ENCODE peak calls at places on chromosome 16, in ten cellular contexts. One of them, this sample, is unnamed. For H3K4me1, the result is how much of the 10 kb centered on the place peaks cover.

GRCh38 chr16:15811416-15811777 is 45.4 kb downstream of the MYH11 start:
- DNase-seq in thyroid gland: no peak
- DNase-seq in adrenal gland: no peak
- DNase-seq in right lobe of liver: no peak
- DNase-seq in uterus: no peak
- DNase-seq in transverse colon: no peak
- DNase-seq in IMR-90: no peak
- DNase-seq in HepG2: no peak
- DNase-seq in stomach: no peak
- DNase-seq in A549: no peak
- DNase-seq in this sample: no peak

GRCh38 chr16:57807968-57808528 is 5.8 kb upstream of the KIFC3 start:
- DNase-seq in stomach: peak
- DNase-seq in right lobe of liver: peak
- DNase-seq in transverse colon: peak
- DNase-seq in IMR-90: peak
- DNase-seq in adrenal gland: peak
- DNase-seq in A549: peak
- DNase-seq in thyroid gland: peak
- DNase-seq in HepG2: peak
- DNase-seq in uterus: peak
- DNase-seq in this sample: peak

GRCh38 chr16:53224932-53225533 is 170.2 kb downstream of the CHD9 start:
- DNase-seq in thyroid gland: no peak
- DNase-seq in adrenal gland: no peak
- DNase-seq in A549: no peak
- DNase-seq in transverse colon: no peak
- DNase-seq in stomach: no peak
- DNase-seq in HepG2: no peak
- DNase-seq in IMR-90: peak
- DNase-seq in uterus: no peak
- DNase-seq in right lobe of liver: no peak
- DNase-seq in this sample: no peak

GRCh38 chr16:82329070-82329469 is 159.0 kb upstream of the MPHOSPH6 start:
- DNase-seq in thyroid gland: no peak
- DNase-seq in adrenal gland: no peak
- DNase-seq in A549: no peak
- DNase-seq in HepG2: no peak
- DNase-seq in IMR-90: no peak
- DNase-seq in right lobe of liver: no peak
- DNase-seq in stomach: no peak
- DNase-seq in uterus: no peak
- DNase-seq in transverse colon: no peak
- DNase-seq in this sample: peak

GRCh38 chr16:31265329-31266245 is 5.8 kb downstream of the ITGAM start:
- DNase-seq in thyroid gland: no peak
- DNase-seq in transverse colon: no peak
- DNase-seq in right lobe of liver: peak
- DNase-seq in uterus: no peak
- DNase-seq in adrenal gland: no peak
- DNase-seq in HepG2: no peak
- DNase-seq in stomach: peak
- DNase-seq in A549: peak
- DNase-seq in IMR-90: peak
- DNase-seq in this sample: no peak

GRCh38 chr16:87125206-87126155 is 191.7 kb downstream of the C16orf95 start:
- DNase-seq in transverse colon: no peak
- DNase-seq in adrenal gland: peak
- DNase-seq in IMR-90: no peak
- DNase-seq in uterus: no peak
- DNase-seq in right lobe of liver: no peak
- DNase-seq in thyroid gland: no peak
- DNase-seq in stomach: no peak
- DNase-seq in A549: no peak
- DNase-seq in HepG2: no peak
- DNase-seq in this sample: no peak

GRCh38 chr16:69382421-69382820 is 3.4 kb downstream of the TERF2 start:
- DNase-seq in right lobe of liver: no peak
- DNase-seq in uterus: no peak
- DNase-seq in adrenal gland: no peak
- DNase-seq in HepG2: no peak
- DNase-seq in A549: no peak
- DNase-seq in transverse colon: no peak
- DNase-seq in thyroid gland: no peak
- DNase-seq in stomach: no peak
- DNase-seq in IMR-90: peak
- DNase-seq in this sample: no peak

GRCh38 chr16:79076039-79076767 is 524.3 kb downstream of the MAF start:
- DNase-seq in uterus: no peak
- DNase-seq in transverse colon: no peak
- DNase-seq in stomach: no peak
- DNase-seq in adrenal gland: no peak
- DNase-seq in IMR-90: no peak
- DNase-seq in thyroid gland: no peak
- DNase-seq in A549: no peak
- DNase-seq in right lobe of liver: no peak
- DNase-seq in HepG2: no peak
- DNase-seq in this sample: no peak

DNA sequence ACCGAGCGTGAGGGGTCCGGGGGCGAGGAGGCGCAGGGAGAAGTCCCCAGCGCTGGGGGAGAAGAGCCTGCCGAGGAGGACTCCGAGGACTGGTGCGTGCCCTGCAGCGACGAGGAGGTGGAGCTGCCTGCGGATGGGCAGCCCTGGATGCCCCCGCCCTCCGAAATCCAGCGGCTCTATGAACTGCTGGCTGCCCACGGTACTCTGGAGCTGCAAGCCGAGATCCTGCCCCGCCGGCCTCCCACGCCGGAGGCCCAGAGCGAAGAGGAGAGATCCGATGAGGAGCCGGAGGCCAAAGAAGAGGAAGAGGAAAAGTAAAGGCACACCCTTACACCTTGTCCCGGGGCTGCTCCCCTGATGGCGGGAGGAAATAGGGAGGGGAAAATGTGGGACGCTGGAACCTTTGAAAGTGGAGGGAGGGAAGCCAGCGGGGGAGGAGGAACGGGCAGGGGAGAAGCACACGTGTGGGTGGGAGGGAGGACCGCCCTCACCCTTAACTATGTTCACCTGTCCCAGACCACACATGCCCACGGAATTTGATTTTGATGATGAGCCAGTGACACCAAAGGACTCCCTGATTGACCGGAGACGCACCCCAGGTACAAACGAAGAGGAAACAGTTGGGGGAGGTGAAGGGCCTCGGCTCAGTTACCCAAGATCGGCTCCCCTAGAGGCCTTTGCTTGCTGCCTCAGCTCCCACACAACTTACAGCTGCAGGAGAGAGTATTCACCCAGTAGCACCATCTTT is 916 bp downstream of the PAGR1 start:
- DNase-seq in A549: peak
- DNase-seq in HepG2: peak
- DNase-seq in IMR-90: peak
- DNase-seq in transverse colon: peak
- DNase-seq in right lobe of liver: peak
- DNase-seq in thyroid gland: peak
- DNase-seq in uterus: peak
- DNase-seq in adrenal gland: peak
- DNase-seq in stomach: peak
- DNase-seq in this sample: peak
- TF ChIP-seq POLR2A in A549: peak
- TF ChIP-seq POLR2A in HepG2: no peak
- TF ChIP-seq POLR2A in IMR-90: no peak
- TF ChIP-seq POLR2A in transverse colon: no peak
- TF ChIP-seq POLR2A in right lobe of liver: no peak
- TF ChIP-seq POLR2A in thyroid gland: no peak
- TF ChIP-seq POLR2A in uterus: no peak
- TF ChIP-seq POLR2A in adrenal gland: no peak
- TF ChIP-seq POLR2A in stomach: no peak
- TF ChIP-seq POLR2A in this sample: peak

GRCh38 chr16:70749006-70749678 is 51.8 kb downstream of the VAC14 start:
- DNase-seq in HepG2: no peak
- DNase-seq in right lobe of liver: peak
- DNase-seq in uterus: no peak
- DNase-seq in thyroid gland: peak
- DNase-seq in stomach: peak
- DNase-seq in IMR-90: no peak
- DNase-seq in adrenal gland: no peak
- DNase-seq in transverse colon: peak
- DNase-seq in A549: no peak
- DNase-seq in this sample: peak

GRCh38 chr16:70745536-70746025 is 55.4 kb downstream of the VAC14 start:
- DNase-seq in right lobe of liver: peak
- DNase-seq in stomach: no peak
- DNase-seq in adrenal gland: no peak
- DNase-seq in transverse colon: no peak
- DNase-seq in thyroid gland: no peak
- DNase-seq in A549: no peak
- DNase-seq in IMR-90: no peak
- DNase-seq in HepG2: no peak
- DNase-seq in uterus: no peak
- DNase-seq in this sample: no peak

GRCh38 chr16:70746040-70746707 is 54.8 kb downstream of the VAC14 start:
- DNase-seq in right lobe of liver: peak
- DNase-seq in stomach: peak
- DNase-seq in HepG2: peak
- DNase-seq in IMR-90: peak
- DNase-seq in thyroid gland: peak
- DNase-seq in adrenal gland: peak
- DNase-seq in transverse colon: peak
- DNase-seq in uterus: peak
- DNase-seq in A549: peak
- DNase-seq in this sample: peak

GRCh38 chr16:70747703-70748631 is 53.0 kb downstream of the VAC14 start:
- DNase-seq in uterus: no peak
- DNase-seq in A549: no peak
- DNase-seq in thyroid gland: peak
- DNase-seq in right lobe of liver: peak
- DNase-seq in HepG2: no peak
- DNase-seq in IMR-90: peak
- DNase-seq in stomach: no peak
- DNase-seq in adrenal gland: no peak
- DNase-seq in transverse colon: no peak
- DNase-seq in this sample: no peak

DNA sequence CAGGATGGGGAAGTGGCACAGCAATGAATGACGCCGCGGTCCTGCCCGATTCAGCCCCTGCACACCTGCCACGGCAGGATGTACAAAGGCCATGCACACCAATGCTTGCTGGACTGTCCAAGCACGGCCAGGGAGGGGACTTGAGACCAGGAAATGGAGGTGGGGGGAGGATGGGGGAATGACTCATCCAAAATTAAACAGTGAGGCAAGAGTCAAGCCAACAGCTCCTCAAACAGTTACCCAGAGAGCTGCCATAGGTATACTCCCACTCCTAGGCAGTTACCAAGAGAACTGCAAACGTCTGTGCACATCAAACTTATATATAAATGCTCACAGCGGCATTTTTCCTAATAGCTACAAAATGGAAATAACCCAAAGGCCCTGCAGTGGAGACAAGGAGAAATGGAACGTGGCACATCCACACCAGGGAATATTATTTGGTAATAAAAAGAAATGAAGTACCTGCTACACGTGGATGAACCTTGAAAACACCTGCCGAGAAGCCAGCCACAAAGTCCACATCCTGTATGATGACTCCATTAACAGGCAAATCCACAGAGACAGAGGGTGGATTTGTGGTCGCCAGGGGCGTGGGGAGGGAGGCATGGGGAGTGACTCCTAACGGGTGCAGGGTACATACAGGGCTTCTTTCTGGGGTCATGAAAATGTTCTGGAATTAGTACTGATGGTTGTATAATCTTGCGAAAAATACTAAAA is 54.1 kb downstream of the VAC14 start:
- DNase-seq in A549: peak
- DNase-seq in IMR-90: peak
- DNase-seq in HepG2: peak
- DNase-seq in adrenal gland: peak
- DNase-seq in thyroid gland: peak
- DNase-seq in stomach: peak
- DNase-seq in transverse colon: peak
- DNase-seq in right lobe of liver: peak
- DNase-seq in uterus: peak
- DNase-seq in this sample: peak
- H3K4me1 ChIP-seq in A549: half or more
- H3K4me1 ChIP-seq in IMR-90: half or more
- H3K4me1 ChIP-seq in HepG2: half or more
- H3K4me1 ChIP-seq in adrenal gland: half or more
- H3K4me1 ChIP-seq in thyroid gland: half or more
- H3K4me1 ChIP-seq in stomach: half or more
- H3K4me1 ChIP-seq in transverse colon: half or more
- H3K4me1 ChIP-seq in right lobe of liver: half or more
- H3K4me1 ChIP-seq in uterus: under half
- H3K4me1 ChIP-seq in this sample: under half

GRCh38 chr16:85026696-85027095 is 899 bp upstream of the KIAA0513 start:
- DNase-seq in A549: no peak
- DNase-seq in stomach: no peak
- DNase-seq in transverse colon: no peak
- DNase-seq in thyroid gland: no peak
- DNase-seq in right lobe of liver: no peak
- DNase-seq in uterus: no peak
- DNase-seq in IMR-90: no peak
- DNase-seq in adrenal gland: no peak
- DNase-seq in HepG2: no peak
- DNase-seq in this sample: no peak

GRCh38 chr16:85028638-85029412 is 1.2 kb downstream of the KIAA0513 start:
- DNase-seq in IMR-90: peak
- DNase-seq in HepG2: no peak
- DNase-seq in adrenal gland: peak
- DNase-seq in uterus: peak
- DNase-seq in transverse colon: peak
- DNase-seq in right lobe of liver: no peak
- DNase-seq in thyroid gland: peak
- DNase-seq in A549: no peak
- DNase-seq in stomach: peak
- DNase-seq in this sample: peak

GRCh38 chr16:85027968-85028637 is 508 bp downstream of the KIAA0513 start:
- DNase-seq in adrenal gland: no peak
- DNase-seq in transverse colon: peak
- DNase-seq in IMR-90: no peak
- DNase-seq in stomach: no peak
- DNase-seq in right lobe of liver: no peak
- DNase-seq in thyroid gland: no peak
- DNase-seq in uterus: no peak
- DNase-seq in A549: no peak
- DNase-seq in HepG2: no peak
- DNase-seq in this sample: no peak

GRCh38 chr16:85025781-85026653 is 1.6 kb upstream of the KIAA0513 start:
- DNase-seq in HepG2: no peak
- DNase-seq in stomach: peak
- DNase-seq in uterus: no peak
- DNase-seq in adrenal gland: no peak
- DNase-seq in transverse colon: peak
- DNase-seq in thyroid gland: no peak
- DNase-seq in right lobe of liver: no peak
- DNase-seq in A549: no peak
- DNase-seq in IMR-90: no peak
- DNase-seq in this sample: no peak

GRCh38 chr16:85027349-85027967 is at the start of gene KIAA0513:
- DNase-seq in HepG2: peak
- DNase-seq in A549: peak
- DNase-seq in uterus: peak
- DNase-seq in adrenal gland: peak
- DNase-seq in IMR-90: peak
- DNase-seq in thyroid gland: peak
- DNase-seq in stomach: peak
- DNase-seq in right lobe of liver: peak
- DNase-seq in transverse colon: peak
- DNase-seq in this sample: peak
- TF ChIP-seq POLR2A in HepG2: peak
- TF ChIP-seq POLR2A in A549: peak
- TF ChIP-seq POLR2A in uterus: peak
- TF ChIP-seq POLR2A in adrenal gland: peak
- TF ChIP-seq POLR2A in IMR-90: peak
- TF ChIP-seq POLR2A in thyroid gland: peak
- TF ChIP-seq POLR2A in stomach: peak
- TF ChIP-seq POLR2A in right lobe of liver: peak
- TF ChIP-seq POLR2A in transverse colon: peak
- TF ChIP-seq POLR2A in this sample: peak

DNA sequence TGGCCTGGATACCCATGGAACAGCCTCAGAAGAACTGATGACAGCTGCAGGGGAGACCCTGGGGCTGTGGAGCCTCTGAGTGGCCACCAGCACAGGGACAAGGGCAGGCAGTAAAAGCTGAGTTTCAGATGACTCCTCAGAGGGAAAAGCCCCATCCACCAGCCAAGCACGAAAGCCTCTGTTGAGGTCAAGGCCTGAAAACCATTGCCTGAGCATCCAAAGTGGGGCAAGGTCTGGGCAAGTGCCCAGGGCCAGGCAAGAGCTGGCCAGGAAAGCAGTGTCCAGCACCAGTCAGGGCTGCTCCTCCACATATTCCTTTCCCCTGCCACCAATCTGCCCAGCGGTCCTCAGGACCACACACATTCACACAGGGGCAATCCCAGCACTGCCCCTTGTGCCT is 16.4 kb downstream of the ATP6V0D1 start:
- DNase-seq in adrenal gland: peak
- DNase-seq in A549: no peak
- DNase-seq in IMR-90: no peak
- DNase-seq in stomach: no peak
- DNase-seq in transverse colon: no peak
- DNase-seq in HepG2: no peak
- DNase-seq in uterus: no peak
- DNase-seq in thyroid gland: no peak
- DNase-seq in right lobe of liver: peak
- DNase-seq in this sample: no peak
- H3K4me1 ChIP-seq in adrenal gland: half or more
- H3K4me1 ChIP-seq in A549: under half
- H3K4me1 ChIP-seq in IMR-90: under half
- H3K4me1 ChIP-seq in stomach: half or more
- H3K4me1 ChIP-seq in transverse colon: half or more
- H3K4me1 ChIP-seq in HepG2: under half
- H3K4me1 ChIP-seq in uterus: under half
- H3K4me1 ChIP-seq in thyroid gland: half or more
- H3K4me1 ChIP-seq in right lobe of liver: under half
- H3K4me1 ChIP-seq in this sample: under half